ENCODE peak calls at places on chromosomes 4 and X, in six cellular contexts. C, W, A, B, S and N are unnamed samples.

GRCh38 chrX:41336447-41336846 is 2.5 kb downstream of the DDX3X start:
- DNase-seq in S (no peak), B (no peak), A (no peak), W (no peak), C (no peak), N (no peak)

GRCh38 chr4:76782837-76783236 is 115.1 kb downstream of the SOWAHB start:
- DNase-seq in A (no peak), S (peak; percentile 73), W (peak; percentile 89), B (no peak), C (no peak), N (peak; percentile 45)

GRCh38 chr4:105350859-105351494 is 122.9 kb downstream of the PPA2 start:
- DNase-seq in W (peak; percentile 73), B (no peak), C (no peak), A (no peak), S (peak; percentile 51), N (peak; percentile 44)

GRCh38 chrX:32788936-32789335 is 422.4 kb downstream of the DMD start:
- DNase-seq in A (no peak), S (no peak), B (no peak), W (no peak), C (no peak), N (no peak)

GRCh38 chr4:101125045-101125713 is 222.1 kb downstream of the PPP3CA start:
- DNase-seq in W (no peak), A (no peak), C (no peak), S (no peak), B (no peak), N (no peak)

GRCh38 chr4:136861081-136861480 is 671.2 kb downstream of the PCDH18 start:
- DNase-seq in A (no peak), C (no peak), B (no peak), W (no peak), S (no peak), N (no peak)

GRCh38 chrX:101462892-101463291 is 22.4 kb upstream of the ARMCX4 start:
- DNase-seq in B (peak; percentile 15), S (peak; percentile 32), C (no peak), W (no peak), A (no peak), N (no peak)

GRCh38 chr4:104677122-104677521 is 182.4 kb upstream of the CXXC4 start:
- DNase-seq in C (no peak), S (no peak), B (no peak), W (peak; percentile 21), A (no peak), N (no peak)

GRCh38 chr4:153222790-153223417 is 18.7 kb downstream of the TRIM2 start:
- DNase-seq in S (peak; percentile 53), W (no peak), C (peak; percentile 40), A (peak; percentile 60), B (no peak), N (no peak)

GRCh38 chr4:109998867-109999303 is 86.2 kb downstream of the EGF start:
- DNase-seq in B (peak; percentile 68), C (no peak), W (peak; percentile 33), S (peak; percentile 71), A (no peak), N (peak; percentile 11)

GRCh38 chr4:146490106-146490505 is 31.6 kb downstream of the SLC10A7 start:
- DNase-seq in W (no peak), C (no peak), S (no peak), B (no peak), A (no peak), N (no peak)

GRCh38 chr4:163748474-163748873 is 254.0 kb downstream of the TMA16 start:
- DNase-seq in C (no peak), W (no peak), A (no peak), B (no peak), S (no peak), N (no peak)

GRCh38 chr4:179843370-179843769 is 2399.8 kb upstream of the TENM3 start:
- DNase-seq in S (no peak), A (no peak), C (no peak), B (no peak), W (no peak), N (no peak)

GRCh38 chrX:154539077-154539476 is 7.6 kb downstream of the G6PD start:
- DNase-seq in B (no peak), C (no peak), W (no peak), S (no peak), A (no peak), N (no peak)

GRCh38 chrX:10744011-10744410 is 123.6 kb upstream of the MID1 start:
- DNase-seq in W (no peak), A (no peak), S (no peak), C (no peak), B (no peak), N (no peak)

GRCh38 chr4:186952709-186953108 is 229.1 kb upstream of the FAT1 start:
- DNase-seq in C (no peak), B (no peak), S (no peak), A (no peak), W (no peak), N (no peak)

GRCh38 chr4:73257995-73258667 is 467 bp downstream of the ANKRD17 start:
- DNase-seq in S (peak; percentile 51), W (peak; percentile 32), A (no peak), B (no peak), C (peak; percentile 33), N (no peak)

GRCh38 chr4:48546336-48546735 is 56.3 kb downstream of the ZAR1 start:
- DNase-seq in S (peak; percentile 65), W (peak; percentile 18), B (peak; percentile 12), C (no peak), A (no peak), N (peak; percentile 4)

GRCh38 chrX:15761564-15762191 is 23.6 kb downstream of the CA5B start:
- DNase-seq in W (no peak), S (peak; percentile 38), A (peak; percentile 58), C (no peak), B (no peak), N (no peak)

GRCh38 chrX:482192-482701 is 95.5 kb upstream of the PPP2R3B start:
- DNase-seq in A (no peak), S (no peak), B (no peak), C (no peak), W (no peak), N (no peak)

GRCh38 chr4:172362569-172362968 is 549.4 kb downstream of the GALNTL6 start:
- DNase-seq in C (no peak), S (no peak), A (no peak), W (no peak), B (no peak), N (no peak)

GRCh38 chr4:31362756-31363155 is 642.6 kb downstream of the PCDH7 start:
- DNase-seq in C (no peak), B (no peak), W (peak; percentile 56), S (peak; percentile 55), A (no peak), N (no peak)

GRCh38 chr4:31365006-31365690 is 645.0 kb downstream of the PCDH7 start:
- DNase-seq in S (peak; percentile 14), A (no peak), W (peak; percentile 36), B (no peak), C (no peak), N (no peak)

GRCh38 chr4:31370866-31371465 is 650.8 kb downstream of the PCDH7 start:
- DNase-seq in C (no peak), W (peak; percentile 16), S (peak; percentile 61), B (peak; percentile 66), A (no peak), N (no peak)

GRCh38 chr4:31360786-31361185 is 640.6 kb downstream of the PCDH7 start:
- DNase-seq in B (no peak), C (no peak), S (peak; percentile 97), A (no peak), W (peak; percentile 74), N (peak; percentile 18)

DNA sequence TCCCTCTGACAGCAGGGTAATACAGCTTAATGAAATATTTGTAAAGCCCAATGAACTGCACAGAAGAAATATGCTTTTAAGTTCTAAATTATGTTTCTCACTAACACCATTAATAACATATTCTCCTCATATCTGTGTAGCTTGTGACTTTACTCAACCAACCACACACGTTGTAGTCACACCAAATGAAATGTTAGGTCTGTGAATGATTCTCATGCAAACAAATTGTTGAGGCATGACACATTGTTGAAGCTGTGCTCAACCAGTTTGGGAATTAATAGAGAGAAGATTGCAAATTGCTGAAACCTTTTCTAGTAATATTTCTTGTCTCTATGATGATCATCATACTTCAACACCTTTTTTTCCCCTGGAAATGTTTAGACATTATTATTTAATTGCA is 645.9 kb downstream of the PCDH7 start:
- DNase-seq in C (no peak), A (no peak), W (peak; percentile 55), S (peak; percentile 38), B (no peak), N (no peak)
- H3K27me3 ChIP-seq in C (no peaks in the 10 kb centered on the region), A (no peaks in the 10 kb centered on the region), W (no peaks in the 10 kb centered on the region), S (no peaks in the 10 kb centered on the region), B (no peaks in the 10 kb centered on the region), N (no peaks in the 10 kb centered on the region)

GRCh38 chr4:142961866-142962265 is 115.8 kb upstream of the INPP4B start:
- DNase-seq in B (no peak), W (no peak), S (peak; percentile 13), A (no peak), C (no peak), N (no peak)

GRCh38 chr4:142960134-142960533 is 114.0 kb upstream of the INPP4B start:
- DNase-seq in S (peak; percentile 25), B (no peak), W (no peak), C (no peak), A (no peak), N (no peak)

GRCh38 chr4:142959156-142959555 is 113.1 kb upstream of the INPP4B start:
- DNase-seq in B (no peak), W (peak; percentile 17), S (no peak), A (no peak), C (no peak), N (no peak)

GRCh38 chr4:142955501-142955900 is 109.4 kb upstream of the INPP4B start:
- DNase-seq in S (no peak), A (no peak), C (no peak), B (no peak), W (no peak), N (no peak)

DNA sequence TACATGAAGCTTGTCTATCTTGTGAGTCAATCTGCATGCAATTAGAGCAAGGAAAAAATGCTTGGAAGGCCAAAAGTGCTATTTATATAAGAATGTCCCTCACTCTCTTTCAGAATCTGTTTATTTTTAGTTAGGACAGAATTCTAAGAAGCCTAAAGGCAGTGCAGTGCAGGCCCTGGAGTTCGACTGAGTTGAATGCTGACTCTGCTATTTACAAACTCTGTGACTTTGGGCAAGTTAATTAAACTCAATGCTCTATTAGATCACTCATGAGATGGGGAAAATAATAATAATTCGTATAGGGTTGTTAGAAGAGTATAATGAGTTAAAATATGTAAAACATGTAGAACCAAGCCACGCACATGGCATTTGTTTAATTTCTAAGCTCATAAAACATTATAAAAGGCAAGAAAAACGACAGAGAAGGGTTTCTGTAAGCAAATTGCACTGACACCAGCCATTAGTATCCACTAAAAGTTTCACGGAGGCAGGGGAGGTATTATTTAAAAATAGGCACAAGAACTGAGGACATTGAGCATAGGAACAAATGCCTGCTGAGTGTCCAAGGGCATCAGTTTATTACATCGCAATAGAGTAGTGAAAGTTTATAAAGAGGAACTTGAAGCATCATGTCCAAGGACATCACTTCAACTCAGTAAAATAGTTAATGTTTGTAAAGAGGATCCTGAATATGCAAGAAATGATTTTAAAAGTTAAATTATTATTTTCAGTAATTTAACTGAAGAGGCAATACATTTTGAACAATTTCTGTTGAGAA is 115.0 kb upstream of the INPP4B start:
- DNase-seq in A (no peak), C (no peak), B (no peak), S (no peak), W (no peak), N (no peak)
- H3K27ac ChIP-seq in A (no peak overlapping the region), C (no peak overlapping the region), B (no peak overlapping the region), S (peak overlapping the region; percentile 58), W (no peak overlapping the region), N (no peak overlapping the region)

GRCh38 chrX:40148189-40148438 is 50.4 kb upstream of the BCOR start:
- DNase-seq in C (no peak), B (no peak), A (no peak), W (no peak), S (no peak), N (no peak)
- H3K27me3 ChIP-seq in C (peaks cover 9% of the 10 kb centered on the region), B (no peaks in the 10 kb centered on the region), A (no peaks in the 10 kb centered on the region), W (no peaks in the 10 kb centered on the region), S (peaks cover 48% of the 10 kb centered on the region), N (no peaks in the 10 kb centered on the region)

GRCh38 chr4:2728806-2729532 is 27.2 kb downstream of the TNIP2 start:
- DNase-seq in B (no peak), W (no peak), A (no peak), S (no peak), C (peak; percentile 22), N (no peak)
- H3K27ac ChIP-seq in B (no peak overlapping the region), W (no peak overlapping the region), A (no peak overlapping the region), S (no peak overlapping the region), C (no peak overlapping the region), N (no peak overlapping the region)